ENCODE peak calls at places on chromosomes 5 and 9, in six cellular contexts. K is Calu3; N is neural crest cell; L is left ventricle myocardium superior; U is stimulated activated CD8-positive, alpha-beta memory T cell treated with anti-CD3 and anti-CD28 coated beads, Interleukin-15, amount 100 ng/mL, for 1 hour; V is stimulated activated CD4-positive, alpha-beta T cell treated with anti-CD3 and anti-CD28 coated beads, TNF-alpha, amount 100 ng/mL, for 1 hour. T is an unnamed sample.

GRCh38 chr5:100623719-100624118 is 88.5 kb downstream of the FAM174A start:
- DNase-seq in K (no peak), N (no peak), L (no peak), U (no peak), V (no peak), T (no peak)

GRCh38 chr9:34574632-34575031 is 14.9 kb downstream of the CNTFR start:
- DNase-seq in K (no peak), N (no peak), L (no peak), U (no peak), V (no peak), T (no peak)

GRCh38 chr9:95507456-95508241 is 9.1 kb downstream of the PTCH1 start:
- DNase-seq in K (peak), N (peak), L (peak), U (no peak), V (peak), T (no peak)

GRCh38 chr5:151156732-151157402 is 712 bp downstream of the ANXA6 start:
- DNase-seq in K (no peak), N (peak), L (no peak), U (no peak), V (no peak), T (no peak)

GRCh38 chr5:62343428-62343827 is 37.4 kb downstream of the KIF2A start:
- DNase-seq in K (no peak), N (no peak), L (no peak), U (no peak), V (no peak), T (no peak)

GRCh38 chr9:95455714-95456113 is 61.1 kb downstream of the PTCH1 start:
- DNase-seq in K (no peak), N (no peak), L (no peak), U (no peak), V (no peak), T (no peak)

GRCh38 chr9:124255222-124255621 is 2.5 kb upstream of the NEK6 start:
- DNase-seq in K (no peak), N (no peak), L (no peak), U (no peak), V (no peak), T (no peak)

GRCh38 chr5:156693113-156693512 is 157.0 kb upstream of the PPP1R2B start:
- DNase-seq in K (no peak), N (no peak), L (no peak), U (no peak), V (no peak), T (no peak)

T was measured in activated naive CD8-positive, alpha-beta T cell treated with anti-CD3 and anti-CD28 coated beads, Interleukin-2, amount 50 U/mL, for 16 hours.